ENCODE peak calls at places on chromosomes 2 and 18, in ten cellular contexts. L, P, Y, U, D, O, W, J, T and Q are unnamed samples.

GRCh38 chr2:19649785-19650380 is 251.9 kb downstream of the TTC32 start:
- DNase-seq in L (no peak), P (no peak), Y (no peak), U (no peak), D (no peak), O (no peak), W (no peak), J (peak), T (no peak), Q (no peak)

GRCh38 chr2:216292886-216293291 is 79.4 kb downstream of the MARCHF4 start:
- DNase-seq in L (no peak), P (no peak), Y (no peak), U (no peak), D (peak), O (no peak), W (no peak), J (no peak), T (no peak), Q (no peak)

GRCh38 chr2:29058082-29058481 is 16.2 kb downstream of the PCARE start:
- DNase-seq in L (no peak), P (no peak), Y (no peak), U (no peak), D (no peak), O (no peak), W (no peak), J (no peak), T (no peak), Q (no peak)

GRCh38 chr2:241001413-241002274 is 3.2 kb downstream of the SNED1 start:
- DNase-seq in L (no peak), P (no peak), Y (no peak), U (no peak), D (no peak), O (no peak), W (no peak), J (peak), T (peak), Q (peak)

GRCh38 chr2:100793982-100794381 is 26.0 kb upstream of the NPAS2 start:
- DNase-seq in L (no peak), P (no peak), Y (no peak), U (no peak), D (peak), O (no peak), W (no peak), J (no peak), T (no peak), Q (no peak)

GRCh38 chr2:235347691-235348090 is 146.2 kb upstream of the AGAP1 start:
- DNase-seq in L (no peak), P (no peak), Y (no peak), U (no peak), D (peak), O (no peak), W (no peak), J (no peak), T (no peak), Q (no peak)

GRCh38 chr2:236670235-236670620 is 100.6 kb downstream of the ACKR3 start:
- DNase-seq in L (no peak), P (no peak), Y (no peak), U (peak), D (no peak), O (no peak), W (no peak), J (peak), T (peak), Q (no peak)

GRCh38 chr2:219570924-219571310 is 422 bp downstream of the OBSL1 start:
- DNase-seq in L (no peak), P (no peak), Y (no peak), U (no peak), D (no peak), O (peak), W (no peak), J (no peak), T (no peak), Q (no peak)

GRCh38 chr18:60215432-60215831 is 157.1 kb downstream of the MC4R start:
- DNase-seq in L (no peak), P (no peak), Y (no peak), U (no peak), D (no peak), O (no peak), W (no peak), J (no peak), T (no peak), Q (no peak)

GRCh38 chr2:79855264-79856006 is 342.6 kb downstream of the CTNNA2 start:
- DNase-seq in L (no peak), P (no peak), Y (no peak), U (peak), D (no peak), O (no peak), W (peak), J (no peak), T (no peak), Q (no peak)

GRCh38 chr2:20052229-20052871 is 922 bp upstream of the LAPTM4A start:
- DNase-seq in L (no peak), P (no peak), Y (no peak), U (no peak), D (no peak), O (no peak), W (no peak), J (no peak), T (no peak), Q (no peak)

GRCh38 chr18:26268454-26268853 is 42.2 kb downstream of the TAF4B start:
- DNase-seq in L (no peak), P (no peak), Y (no peak), U (no peak), D (no peak), O (no peak), W (no peak), J (no peak), T (no peak), Q (no peak)

GRCh38 chr2:238107525-238108422 is 7.6 kb downstream of the ESPNL start:
- DNase-seq in L (no peak), P (no peak), Y (no peak), U (peak), D (no peak), O (no peak), W (no peak), J (no peak), T (peak), Q (peak)

GRCh38 chr2:50513724-50514123 is 518.2 kb downstream of the NRXN1 start:
- DNase-seq in L (no peak), P (no peak), Y (no peak), U (no peak), D (no peak), O (no peak), W (no peak), J (no peak), T (no peak), Q (no peak)

GRCh38 chr2:219630770-219631405 is 3.5 kb downstream of the SLC4A3 start:
- DNase-seq in L (no peak), P (no peak), Y (no peak), U (no peak), D (peak), O (no peak), W (peak), J (no peak), T (no peak), Q (no peak)

GRCh38 chr18:72866901-72867701 is 686 bp downstream of the NETO1 start:
- DNase-seq in L (no peak), P (no peak), Y (no peak), U (no peak), D (no peak), O (no peak), W (peak), J (no peak), T (peak), Q (no peak)

GRCh38 chr18:9627642-9628041 is 13.3 kb upstream of the PPP4R1 start:
- DNase-seq in L (no peak), P (no peak), Y (no peak), U (no peak), D (no peak), O (no peak), W (no peak), J (no peak), T (no peak), Q (no peak)

GRCh38 chr2:142984657-142985056 is 107.2 kb downstream of the KYNU start:
- DNase-seq in L (no peak), P (no peak), Y (no peak), U (no peak), D (no peak), O (no peak), W (no peak), J (no peak), T (no peak), Q (no peak)